ENCODE peak calls at places on chromosomes 3 and 15, in eight cellular contexts. S, D, T, M, X, R, N and K are unnamed samples.

GRCh38 chr15:89794627-89795241 is 18.6 kb downstream of the MESP2 start:
- DNase-seq in M (no peak), T (no peak), R (no peak), N (no peak), X (no peak), D (no peak), S (no peak), K (no peak)

GRCh38 chr3:140167600-140168281 is 232.8 kb downstream of the CLSTN2 start:
- DNase-seq in M (no peak), D (no peak), X (no peak), T (no peak), R (no peak), N (no peak), S (no peak), K (no peak)

GRCh38 chr15:69755571-69756310 is 303.1 kb downstream of the RPLP1 start:
- DNase-seq in T (no peak), S (peak), N (no peak), D (no peak), X (peak), M (peak), R (no peak), K (no peak)

GRCh38 chr3:112770026-112770626 is 76.5 kb downstream of the CD200R1L start:
- DNase-seq in S (no peak), X (no peak), M (peak), N (no peak), R (no peak), T (no peak), D (no peak), K (no peak)

GRCh38 chr3:139935866-139936817 is 1.2 kb downstream of the CLSTN2 start:
- DNase-seq in X (no peak), R (no peak), D (no peak), N (no peak), M (peak), T (no peak), S (no peak), K (no peak)

GRCh38 chr3:32157600-32158264 is 51.3 kb downstream of the GPD1L start:
- DNase-seq in T (no peak), S (no peak), M (no peak), R (no peak), X (no peak), D (no peak), N (no peak), K (no peak)

GRCh38 chr3:194189243-194189791 is 53.4 kb downstream of the HES1 start:
- DNase-seq in S (no peak), M (peak), X (no peak), D (no peak), N (no peak), T (no peak), R (no peak), K (no peak)

GRCh38 chr3:62601238-62601856 is 228.0 kb upstream of the FEZF2 start:
- DNase-seq in T (no peak), R (no peak), X (no peak), D (no peak), N (no peak), M (no peak), S (no peak), K (no peak)

GRCh38 chr3:49775538-49775937 is 10.8 kb downstream of the IP6K1 start:
- DNase-seq in T (no peak), M (no peak), N (no peak), D (no peak), R (no peak), X (no peak), S (no peak), K (no peak)

GRCh38 chr3:8204846-8205624 is 296.6 kb upstream of the LMCD1 start:
- DNase-seq in N (no peak), R (no peak), S (no peak), M (no peak), D (no peak), T (no peak), X (no peak), K (no peak)

GRCh38 chr3:17491601-17492000 is 250.8 kb downstream of the TBC1D5 start:
- DNase-seq in R (no peak), T (no peak), N (no peak), D (no peak), S (no peak), M (no peak), X (no peak), K (no peak)

GRCh38 chr15:99097441-99098410 is 7.2 kb upstream of the SYNM start:
- DNase-seq in M (peak), S (no peak), R (peak), X (no peak), T (no peak), D (no peak), N (no peak), K (no peak)

GRCh38 chr3:195580733-195581443 is 2.9 kb downstream of the APOD start:
- DNase-seq in D (no peak), S (no peak), X (no peak), T (no peak), M (no peak), N (no peak), R (no peak), K (peak)

GRCh38 chr3:159992601-159993000 is 4.0 kb downstream of the IL12A start:
- DNase-seq in T (no peak), M (no peak), D (no peak), R (no peak), S (no peak), X (no peak), N (no peak), K (no peak)